ENCODE peak calls at places on chromosome X, in five cellular contexts. Y is OCI-LY7, O is ELR, K is aorta, S is hypothalamus. G is an unnamed sample.
A peak's percentile ranks its signal among the peaks of the same experiment; 100 is the strongest.

GRCh38 chrX:639151-639550 is 8.6 kb downstream of the SHOX start:
- DNase-seq in Y (no peak), S (no peak), K (peak; percentile 12), O (no peak), G (no peak)

GRCh38 chrX:16807976-16808542 is 21.8 kb downstream of the TXLNG start:
- DNase-seq in S (no peak), K (no peak), Y (no peak), O (peak; percentile 62), G (no peak)

GRCh38 chrX:47384502-47384901 is 14.1 kb downstream of the ZNF157 start:
- DNase-seq in O (peak; percentile 64), S (peak; percentile 53), Y (peak; percentile 81), K (no peak), G (no peak)

GRCh38 chrX:73842541-73843234 is 279.7 kb downstream of the CHIC1 start:
- DNase-seq in Y (no peak), O (no peak), S (no peak), K (no peak), G (no peak)

GRCh38 chrX:97616883-97617510 is 733.3 kb downstream of the RPA4 start:
- DNase-seq in K (no peak), Y (no peak), S (no peak), O (peak; percentile 72), G (no peak)

GRCh38 chrX:2894885-2895292 is 34.2 kb downstream of the ARSD start:
- DNase-seq in Y (no peak), O (peak; percentile 4), S (no peak), K (no peak), G (no peak)

GRCh38 chrX:44101300-44101699 is 128.1 kb upstream of the NDP start:
- DNase-seq in Y (no peak), S (no peak), K (no peak), O (no peak), G (no peak)

GRCh38 chrX:57607295-57608187 is 15.7 kb downstream of the ZXDB start:
- DNase-seq in O (no peak), Y (no peak), K (no peak), S (no peak), G (no peak)

GRCh38 chrX:74535211-74535621 is 79.2 kb downstream of the RLIM start:
- DNase-seq in Y (peak; percentile 10), K (no peak), S (peak; percentile 5), O (peak; percentile 49), G (no peak)

GRCh38 chrX:108361316-108361715 is 76.9 kb downstream of the COL4A6 start:
- DNase-seq in K (no peak), O (no peak), Y (no peak), S (no peak), G (no peak)

GRCh38 chrX:65723706-65724105 is 56.3 kb downstream of the MSN start:
- DNase-seq in Y (no peak), S (no peak), K (no peak), O (peak; percentile 51), G (no peak)

GRCh38 chrX:140525448-140525847 is 20.6 kb upstream of the SOX3 start:
- DNase-seq in Y (no peak), O (peak; percentile 79), K (no peak), S (no peak), G (no peak)

GRCh38 chrX:109714340-109714958 is 18.6 kb downstream of the ACSL4 start:
- DNase-seq in S (no peak), Y (no peak), K (no peak), O (peak; percentile 83), G (no peak)